ENCODE peak calls at places on chromosomes 16 and 17, in four cellular contexts. Q, B, J and F are unnamed samples.

GRCh38 chr17:40014375-40014980 is 762 bp upstream of the CSF3 start:
- DNase-seq in Q (no peak), B (peak; percentile 45), J (no peak), F (peak; percentile 40)

GRCh38 chr17:13437966-13438779 is 163.6 kb downstream of the HS3ST3A1 start:
- DNase-seq in Q (peak; percentile 57), B (no peak), J (peak; percentile 53), F (peak; percentile 72)

GRCh38 chr17:69729937-69730336 is 315.4 kb downstream of the MAP2K6 start:
- DNase-seq in Q (peak; percentile 90), B (no peak), J (no peak), F (no peak)

GRCh38 chr17:4853195-4853762 is 20.1 kb downstream of the MINK1 start:
- DNase-seq in Q (no peak), B (no peak), J (no peak), F (no peak)

GRCh38 chr17:50203086-50203485 is 1.7 kb upstream of the COL1A1 start:
- DNase-seq in Q (no peak), B (no peak), J (no peak), F (no peak)

GRCh38 chr17:63399316-63399715 is 46.8 kb downstream of the CYB561 start:
- DNase-seq in Q (no peak), B (no peak), J (no peak), F (peak; percentile 16)

GRCh38 chr17:3658784-3659449 is 9.5 kb downstream of the TAX1BP3 start:
- DNase-seq in Q (no peak), B (no peak), J (no peak), F (no peak)

GRCh38 chr16:28596115-28596630 is 677 bp downstream of the SULT1A2 start:
- DNase-seq in Q (no peak), B (no peak), J (no peak), F (no peak)

GRCh38 chr16:4257646-4258556 is 14.9 kb downstream of the TFAP4 start:
- DNase-seq in Q (no peak), B (peak; percentile 39), J (peak; percentile 69), F (peak; percentile 50)

GRCh38 chr17:29582254-29582765 is 7.1 kb downstream of the GIT1 start:
- DNase-seq in Q (no peak), B (no peak), J (no peak), F (no peak)

GRCh38 chr16:56343661-56344517 is 81.5 kb downstream of the AMFR start:
- DNase-seq in Q (peak; percentile 49), B (no peak), J (no peak), F (no peak)

GRCh38 chr17:8673621-8674020 is 43.1 kb upstream of the MYH10 start:
- DNase-seq in Q (no peak), B (no peak), J (no peak), F (no peak)

GRCh38 chr17:79075861-79076406 is 1.3 kb downstream of the ENGASE start:
- DNase-seq in Q (no peak), B (no peak), J (no peak), F (no peak)

GRCh38 chr16:27265982-27266381 is 2.6 kb downstream of the NSMCE1 start:
- DNase-seq in Q (no peak), B (no peak), J (no peak), F (no peak)

GRCh38 chr17:81518785-81519283 is 6.2 kb upstream of the ACTG1 start:
- DNase-seq in Q (peak; percentile 62), B (peak; percentile 50), J (peak; percentile 81), F (peak; percentile 77)

GRCh38 chr17:5773942-5774341 is 189.6 kb upstream of the NLRP1 start:
- DNase-seq in Q (no peak), B (no peak), J (no peak), F (no peak)

GRCh38 chr17:74542166-74542565 is 3.7 kb downstream of the CD300C start:
- DNase-seq in Q (no peak), B (no peak), J (no peak), F (no peak)

GRCh38 chr16:20944861-20945390 is 44.4 kb downstream of the LYRM1 start:
- DNase-seq in Q (peak; percentile 25), B (no peak), J (no peak), F (no peak)

GRCh38 chr17:49229805-49230600 is 584 bp downstream of the PHOSPHO1 start:
- DNase-seq in Q (no peak), B (no peak), J (no peak), F (no peak)

GRCh38 chr17:11644265-11645212 is 46.3 kb downstream of the DNAH9 start:
- DNase-seq in Q (peak; percentile 71), B (peak; percentile 25), J (peak; percentile 83), F (peak; percentile 83)

GRCh38 chr16:85850344-85850880 is 48.5 kb upstream of the IRF8 start:
- DNase-seq in Q (no peak), B (no peak), J (peak; percentile 31), F (peak; percentile 49)

GRCh38 chr16:83420206-83420760 is 387.5 kb upstream of the HSBP1 start:
- DNase-seq in Q (peak; percentile 22), B (no peak), J (no peak), F (no peak)

GRCh38 chr17:45230787-45231480 is 9.2 kb downstream of the FMNL1 start:
- DNase-seq in Q (peak; percentile 66), B (peak; percentile 45), J (no peak), F (no peak)

GRCh38 chr16:10256855-10257641 is 74.8 kb upstream of the GRIN2A start:
- DNase-seq in Q (peak; percentile 8), B (peak; percentile 26), J (peak; percentile 63), F (peak; percentile 80)

GRCh38 chr16:79598341-79599181 is 2.0 kb downstream of the MAF start:
- DNase-seq in Q (no peak), B (peak; percentile 67), J (peak; percentile 70), F (peak; percentile 68)

GRCh38 chr16:89690392-89690901 is 4.0 kb downstream of the CDK10 start:
- DNase-seq in Q (no peak), B (no peak), J (no peak), F (no peak)

GRCh38 chr16:89693931-89694783 is 7.3 kb downstream of the SPATA2L start:
- DNase-seq in Q (no peak), B (no peak), J (no peak), F (no peak)

GRCh38 chr16:89693289-89693731 is 6.8 kb downstream of the CDK10 start:
- DNase-seq in Q (no peak), B (no peak), J (no peak), F (no peak)

GRCh38 chr16:89691231-89691985 is 4.9 kb downstream of the CDK10 start:
- DNase-seq in Q (no peak), B (no peak), J (no peak), F (no peak)

DNA sequence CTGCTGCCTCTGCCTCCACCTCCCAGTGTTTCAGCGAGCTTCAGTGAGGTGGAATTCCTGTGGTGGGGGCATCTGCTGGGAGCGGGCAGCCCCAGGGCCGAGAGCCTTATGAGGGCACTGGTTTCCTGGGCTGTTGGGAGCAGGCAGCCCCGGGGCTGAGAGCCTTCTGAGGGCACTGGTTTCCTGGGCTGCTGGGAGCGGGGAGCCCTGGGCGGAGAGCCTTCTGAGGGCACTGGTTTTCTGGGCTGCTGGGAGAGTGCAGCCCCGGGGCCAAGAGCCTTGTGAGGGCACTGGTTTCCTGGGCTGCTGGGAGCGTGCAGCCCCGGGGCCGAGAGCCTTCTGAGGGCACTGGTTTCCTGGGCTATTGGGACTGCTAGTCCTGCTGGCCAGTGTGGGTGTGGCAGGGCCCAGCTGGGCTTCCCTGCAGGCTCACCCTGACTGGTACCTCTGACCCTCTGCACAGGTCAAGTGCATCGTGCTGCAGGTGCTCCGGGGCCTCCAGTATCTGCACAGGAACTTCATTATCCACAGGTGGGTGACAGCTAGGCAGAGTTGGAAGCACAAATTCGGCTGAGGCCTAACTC is 5.6 kb downstream of the CDK10 start:
- DNase-seq in Q (no peak), B (no peak), J (no peak), F (no peak)
- H3K4me3 ChIP-seq in Q (no peak overlapping the region), B (no peak overlapping the region), J (no peak overlapping the region), F (no peak overlapping the region)

GRCh38 chr16:49704586-49705155 is 151.2 kb downstream of the ZNF423 start:
- DNase-seq in Q (no peak), B (no peak), J (no peak), F (no peak)
- H3K27ac ChIP-seq in Q (no peak overlapping the region), B (no peak overlapping the region), J (no peak overlapping the region), F (no peak overlapping the region)

GRCh38 chr16:50539053-50539615 is 9.1 kb upstream of the NKD1 start:
- DNase-seq in Q (no peak), B (no peak), J (peak; percentile 36), F (no peak)
- H3K4me3 ChIP-seq in Q (no peak overlapping the region), B (no peak overlapping the region), J (no peak overlapping the region), F (no peak overlapping the region)

GRCh38 chr17:21072623-21073278 is 29.9 kb upstream of the USP22 start:
- DNase-seq in Q (no peak), B (no peak), J (no peak), F (no peak)
- H3K27ac ChIP-seq in Q (no peak overlapping the region), B (no peak overlapping the region), J (no peak overlapping the region), F (no peak overlapping the region)